ENCODE peak calls at places on chromosomes 13 and 19, in five cellular contexts. K, N, Q, A and E are unnamed samples.

GRCh38 chr19:46351241-46352041 is 4.6 kb downstream of the PPP5C start:
- DNase-seq in K (no peak), Q (no peak), A (no peak), N (no peak), E (no peak)

GRCh38 chr13:105721056-105721455 is 814.4 kb downstream of the EFNB2 start:
- DNase-seq in A (no peak), N (no peak), K (no peak), Q (peak), E (no peak)

GRCh38 chr19:45110811-45111210 is 17.8 kb downstream of the PPP1R37 start:
- DNase-seq in N (no peak), A (no peak), K (no peak), Q (no peak), E (no peak)

GRCh38 chr13:111981446-111982165 is 85.3 kb upstream of the SOX1 start:
- DNase-seq in N (no peak), Q (no peak), K (no peak), A (no peak), E (no peak)

GRCh38 chr19:677601-678380 is 1.6 kb downstream of the FSTL3 start:
- DNase-seq in K (no peak), N (no peak), A (no peak), Q (no peak), E (no peak)

GRCh38 chr13:110677731-110678545 is 28.0 kb downstream of the CARS2 start:
- DNase-seq in K (no peak), A (no peak), N (no peak), Q (no peak), E (no peak)

GRCh38 chr19:35696835-35697234 is 7.5 kb upstream of the ZBTB32 start:
- DNase-seq in A (no peak), K (no peak), Q (no peak), N (no peak), E (no peak)

GRCh38 chr19:33226550-33227241 is 1.0 kb upstream of the SLC7A10 start:
- DNase-seq in Q (no peak), K (no peak), A (no peak), N (no peak), E (peak)

GRCh38 chr19:30096596-30097370 is 154.7 kb downstream of the URI1 start:
- DNase-seq in Q (no peak), K (no peak), N (no peak), A (no peak), E (no peak)

GRCh38 chr13:33185853-33186252 is 99.7 kb downstream of the STARD13 start:
- DNase-seq in N (no peak), Q (no peak), K (no peak), A (no peak), E (no peak)

GRCh38 chr13:46304546-46304945 is 82.5 kb downstream of the RUBCNL start:
- DNase-seq in K (no peak), A (no peak), N (no peak), Q (no peak), E (no peak)

GRCh38 chr19:34255546-34255945 is 1.2 kb downstream of the GARRE1 start:
- DNase-seq in K (no peak), N (no peak), Q (no peak), A (no peak), E (no peak)

GRCh38 chr13:113952983-113953520 is 20.8 kb downstream of the C13orf46 start:
- DNase-seq in N (peak), A (no peak), Q (no peak), K (no peak), E (no peak)

GRCh38 chr19:2290441-2291184 is 8.6 kb upstream of the PEAK3 start:
- DNase-seq in Q (no peak), N (no peak), A (no peak), K (no peak), E (no peak)

GRCh38 chr19:17073869-17074627 is 1.2 kb downstream of the HAUS8 start:
- DNase-seq in K (no peak), Q (no peak), N (no peak), A (no peak), E (no peak)

GRCh38 chr19:3123088-3123721 is 12.6 kb upstream of the GNA15 start:
- DNase-seq in K (no peak), A (no peak), N (no peak), Q (no peak), E (no peak)

GRCh38 chr13:103188688-103189326 is 122.6 kb upstream of the SLC10A2 start:
- DNase-seq in N (no peak), Q (no peak), A (no peak), K (no peak), E (no peak)

GRCh38 chr19:6572217-6572616 is 18.7 kb downstream of the CD70 start:
- DNase-seq in A (no peak), K (no peak), N (no peak), Q (no peak), E (no peak)

GRCh38 chr13:48110930-48111721 is 16.2 kb upstream of the MED4 start:
- DNase-seq in Q (no peak), K (no peak), A (no peak), N (no peak), E (no peak)

GRCh38 chr19:17677002-17677401 is 11.2 kb downstream of the UNC13A start:
- DNase-seq in Q (no peak), K (no peak), A (no peak), N (no peak), E (peak)

GRCh38 chr19:54478677-54479266 is 5.7 kb upstream of the CDC42EP5 start:
- DNase-seq in Q (no peak), N (peak), A (no peak), K (peak), E (peak)

GRCh38 chr13:98879965-98880364 is 97.9 kb downstream of the DOCK9 start:
- DNase-seq in A (no peak), Q (no peak), K (no peak), N (no peak), E (no peak)

GRCh38 chr13:76538004-76538403 is 348.2 kb downstream of the KCTD12 start:
- DNase-seq in A (no peak), N (no peak), Q (no peak), K (no peak), E (no peak)

GRCh38 chr13:97278395-97279078 is 56.4 kb downstream of the MBNL2 start:
- DNase-seq in K (no peak), N (no peak), Q (no peak), A (no peak), E (no peak)

GRCh38 chr13:25187596-25187995 is 15.5 kb upstream of the AMER2 start:
- DNase-seq in Q (no peak), A (no peak), N (no peak), K (no peak), E (no peak)

GRCh38 chr13:28326081-28326480 is 168.8 kb downstream of the FLT1 start:
- DNase-seq in K (no peak), N (no peak), Q (no peak), A (no peak), E (no peak)

GRCh38 chr19:49570997-49571676 is 9.2 kb downstream of the NOSIP start:
- DNase-seq in Q (no peak), K (no peak), N (peak), A (no peak), E (peak)

GRCh38 chr13:67230774-67231480 is 791 bp upstream of the PCDH9 start:
- DNase-seq in K (peak), Q (no peak), A (no peak), N (peak), E (peak)

GRCh38 chr19:55487884-55488687 is at the start of gene SSC5D:
- DNase-seq in N (peak), K (no peak), A (no peak), Q (no peak), E (no peak)